ENCODE peak calls at places on chromosome 1, in five cellular contexts. J is cardiac muscle cell, O is MM.1S, R is pancreas, I is lower lobe of right lung. F is an unnamed sample.

GRCh38 chr1:60573121-60573520 is 499.6 kb upstream of the C1orf87 start:
- DNase-seq in O (no peak), R (no peak), J (no peak), I (no peak), F (no peak)

GRCh38 chr1:114032271-114033218 is 53.3 kb downstream of the OLFML3 start:
- DNase-seq in R (no peak), O (no peak), I (no peak), J (no peak), F (no peak)

GRCh38 chr1:165635329-165635728 is 4.3 kb downstream of the MGST3 start:
- DNase-seq in O (no peak), R (no peak), I (no peak), J (no peak), F (no peak)

GRCh38 chr1:3355894-3356826 is 98.3 kb upstream of the ARHGEF16 start:
- DNase-seq in I (no peak), O (no peak), J (no peak), R (no peak), F (no peak)

GRCh38 chr1:42305639-42306038 is 29.4 kb downstream of the FOXJ3 start:
- DNase-seq in I (no peak), R (no peak), O (no peak), J (no peak), F (no peak)

GRCh38 chr1:118788372-118788955 is 199.7 kb downstream of the TBX15 start:
- DNase-seq in O (no peak), I (no peak), J (no peak), R (no peak), F (no peak)

GRCh38 chr1:91613594-91613993 is 112.9 kb downstream of the CDC7 start:
- DNase-seq in O (no peak), R (no peak), I (no peak), J (no peak), F (no peak)

GRCh38 chr1:47593598-47594285 is 155.9 kb downstream of the FOXD2 start:
- DNase-seq in O (no peak), I (no peak), R (no peak), J (no peak), F (no peak)

GRCh38 chr1:157196245-157196543 is 58.0 kb upstream of the ETV3 start:
- DNase-seq in R (no peak), I (no peak), J (no peak), O (no peak), F (no peak)

GRCh38 chr1:207649204-207649753 is 4.3 kb downstream of the CR1L start:
- DNase-seq in O (no peak), R (no peak), I (no peak), J (no peak), F (no peak)

GRCh38 chr1:100921110-100921706 is 25.3 kb downstream of the SLC30A7 start:
- DNase-seq in J (peak; percentile 73), R (no peak), O (peak; percentile 22), I (no peak), F (no peak)

GRCh38 chr1:39995973-39996393 is 41.0 kb downstream of the MFSD2A start:
- DNase-seq in J (no peak), I (no peak), R (no peak), O (peak; percentile 22), F (no peak)

GRCh38 chr1:204940591-204940990 is 69.9 kb downstream of the NFASC start:
- DNase-seq in I (no peak), O (no peak), J (no peak), R (no peak), F (no peak)

GRCh38 chr1:42282024-42282579 is 52.9 kb downstream of the FOXJ3 start:
- DNase-seq in O (no peak), I (no peak), J (no peak), R (no peak), F (no peak)

GRCh38 chr1:45785583-45785982 is 17.8 kb upstream of the MAST2 start:
- DNase-seq in J (no peak), I (no peak), O (peak; percentile 78), R (no peak), F (no peak)

GRCh38 chr1:100597784-100598183 is 59.8 kb downstream of the GPR88 start:
- DNase-seq in R (no peak), I (no peak), O (no peak), J (peak; percentile 16), F (no peak)

GRCh38 chr1:54378884-54379445 is 27.2 kb downstream of the SSBP3 start:
- DNase-seq in R (no peak), J (no peak), I (no peak), O (no peak), F (no peak)
- H3K4me1 ChIP-seq in R (no peaks in the 10 kb centered on the region), J (peaks cover 61% of the 10 kb centered on the region), I (peaks cover 50% of the 10 kb centered on the region), O (peaks cover 38% of the 10 kb centered on the region), F (peaks cover 29% of the 10 kb centered on the region)

DNA sequence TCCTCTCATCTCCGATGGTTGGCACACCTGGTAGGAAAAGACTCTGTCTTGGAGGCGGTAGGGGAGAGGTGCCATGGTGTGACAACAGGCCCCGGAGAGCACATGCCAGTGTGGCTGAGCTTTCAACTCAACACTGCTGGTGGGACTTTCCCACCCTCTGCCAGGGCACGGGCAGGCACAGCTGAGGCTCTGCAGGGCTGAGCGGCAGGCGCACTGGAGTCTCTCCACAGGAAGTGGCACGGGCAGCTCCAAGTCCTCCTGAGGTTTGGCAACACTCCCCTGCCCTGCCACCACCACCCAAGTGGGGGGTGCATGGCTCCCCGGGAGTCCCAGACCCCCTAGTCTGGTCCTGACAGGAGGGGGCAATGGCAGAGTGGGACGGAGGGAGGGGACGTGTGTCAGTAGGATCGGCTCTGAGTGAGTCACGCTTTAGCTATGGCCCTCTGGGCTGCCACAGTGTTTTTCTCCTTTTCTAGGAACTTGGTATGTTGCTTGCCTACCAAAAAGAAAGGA is 27.3 kb upstream of the EVA1B start:
- DNase-seq in I (peak; percentile 66), J (no peak), R (no peak), O (no peak), F (peak; percentile 86)
- H3K4me1 ChIP-seq in I (peaks cover 41% of the 10 kb centered on the region), J (no peaks in the 10 kb centered on the region), R (no peaks in the 10 kb centered on the region), O (no peaks in the 10 kb centered on the region), F (peaks cover 22% of the 10 kb centered on the region)

GRCh38 chr1:51266791-51267190 is 30.7 kb downstream of the RNF11 start:
- DNase-seq in I (no peak), R (no peak), J (no peak), O (no peak), F (no peak)

GRCh38 chr1:51265618-51266017 is 29.5 kb downstream of the RNF11 start:
- DNase-seq in J (no peak), O (no peak), I (no peak), R (no peak), F (no peak)

GRCh38 chr1:51266181-51266580 is 30.1 kb downstream of the RNF11 start:
- DNase-seq in J (no peak), O (no peak), R (no peak), I (no peak), F (no peak)

GRCh38 chr1:51270751-51271150 is 34.7 kb downstream of the RNF11 start:
- DNase-seq in J (no peak), R (no peak), O (no peak), I (no peak), F (no peak)

DNA sequence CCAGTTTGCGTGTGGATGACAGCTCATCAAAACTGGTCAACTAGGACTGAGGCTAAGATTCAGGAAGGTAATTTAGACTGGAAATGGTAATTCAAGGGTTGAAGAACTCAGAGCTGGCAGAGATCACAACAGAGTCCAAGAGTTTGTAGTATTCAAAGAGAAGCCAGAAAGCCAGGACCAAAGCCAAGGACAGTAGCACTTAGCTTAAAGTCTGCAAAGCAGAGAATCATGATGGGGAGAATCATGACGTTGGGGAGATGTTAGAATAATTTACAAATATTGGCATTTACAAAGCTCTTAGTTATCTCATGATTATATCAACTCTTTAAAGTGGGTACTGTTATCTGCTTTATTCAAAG is 32.6 kb downstream of the RNF11 start:
- DNase-seq in J (no peak), O (no peak), R (no peak), I (no peak), F (no peak)
- H3K4me1 ChIP-seq in J (no peaks in the 10 kb centered on the region), O (no peaks in the 10 kb centered on the region), R (no peaks in the 10 kb centered on the region), I (peaks cover 45% of the 10 kb centered on the region), F (peaks cover 7% of the 10 kb centered on the region)

GRCh38 chr1:109559995-109560394 is 11.6 kb downstream of the GNAI3 start:
- DNase-seq in O (no peak), R (no peak), J (no peak), I (no peak), F (no peak)
- H3K4me1 ChIP-seq in O (peaks cover 9% of the 10 kb centered on the region), R (peaks cover 10% of the 10 kb centered on the region), J (peaks cover 3% of the 10 kb centered on the region), I (peaks cover 59% of the 10 kb centered on the region), F (peaks cover 73% of the 10 kb centered on the region)

GRCh38 chr1:9870572-9870971 is 39.5 kb downstream of the CTNNBIP1 start:
- DNase-seq in O (no peak), J (no peak), I (no peak), R (no peak), F (no peak)

GRCh38 chr1:9871707-9872425 is 38.2 kb downstream of the CTNNBIP1 start:
- DNase-seq in R (no peak), I (no peak), J (no peak), O (no peak), F (no peak)

GRCh38 chr1:9871021-9871420 is 39.0 kb downstream of the CTNNBIP1 start:
- DNase-seq in J (no peak), I (no peak), R (no peak), O (no peak), F (no peak)

GRCh38 chr1:9868244-9868590 is 41.9 kb downstream of the CTNNBIP1 start:
- DNase-seq in J (no peak), I (no peak), R (no peak), O (no peak), F (no peak)

DNA sequence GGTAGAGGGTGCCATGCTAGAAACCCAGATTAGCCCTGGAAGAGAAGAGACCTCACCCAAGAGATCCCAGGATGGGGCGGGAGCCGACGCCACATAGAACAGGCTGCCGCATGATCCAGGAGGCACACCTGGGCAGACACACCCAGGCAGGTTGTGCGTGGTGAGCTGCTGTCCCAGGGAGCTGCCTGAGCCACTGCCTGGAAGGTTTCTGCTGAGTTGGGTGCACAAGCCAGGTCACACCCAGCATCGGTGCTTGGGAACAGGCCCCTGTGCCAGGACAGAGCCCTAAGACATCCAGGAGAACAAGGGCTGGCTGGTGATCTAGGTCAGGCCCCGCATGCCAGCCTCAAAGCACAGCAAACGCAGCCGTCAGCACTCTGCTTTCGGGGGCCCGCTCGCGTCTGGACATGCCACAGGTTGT is 40.2 kb downstream of the CTNNBIP1 start:
- DNase-seq in O (no peak), R (no peak), I (no peak), J (no peak), F (no peak)
- H3K4me1 ChIP-seq in O (no peaks in the 10 kb centered on the region), R (no peaks in the 10 kb centered on the region), I (peaks cover 4% of the 10 kb centered on the region), J (no peaks in the 10 kb centered on the region), F (peaks cover 5% of the 10 kb centered on the region)

GRCh38 chr1:109569323-109569722 is 20.9 kb downstream of the GNAI3 start:
- DNase-seq in O (no peak), R (no peak), J (no peak), I (no peak), F (no peak)

GRCh38 chr1:109565241-109565640 is 16.8 kb downstream of the GNAI3 start:
- DNase-seq in R (no peak), O (no peak), J (no peak), I (no peak), F (no peak)

GRCh38 chr1:109570414-109570813 is 22.0 kb downstream of the GNAI3 start:
- DNase-seq in O (no peak), R (no peak), J (peak; percentile 18), I (no peak), F (no peak)

GRCh38 chr1:109566982-109567381 is 18.6 kb downstream of the GNAI3 start:
- DNase-seq in J (no peak), I (no peak), O (no peak), R (no peak), F (no peak)

GRCh38 chr1:109567823-109568222 is 19.4 kb downstream of the GNAI3 start:
- DNase-seq in I (no peak), R (no peak), O (no peak), J (no peak), F (no peak)
- H3K4me1 ChIP-seq in I (peaks cover 61% of the 10 kb centered on the region), R (peaks cover 28% of the 10 kb centered on the region), O (peaks cover 16% of the 10 kb centered on the region), J (peaks cover 27% of the 10 kb centered on the region), F (peaks cover 9% of the 10 kb centered on the region)